ENCODE peak calls at places on chromosomes 6 and 20, in seven cellular contexts. Y is OCI-LY7, U is astrocyte of the spinal cord, A is thyroid gland, M is PC-3, X is ovary, D is tibial nerve. J is an unnamed sample.

GRCh38 chr20:2745060-2745910 is 52.7 kb downstream of the EBF4 start:
- DNase-seq in Y (no peak), U (no peak), A (no peak), M (no peak), X (no peak), D (no peak), J (peak)

GRCh38 chr6:2630362-2630761 is 120.4 kb downstream of the MYLK4 start:
- DNase-seq in Y (no peak), U (peak), A (no peak), M (peak), X (no peak), D (no peak), J (no peak)

GRCh38 chr6:47135772-47136171 is 93.6 kb upstream of the ADGRF1 start:
- DNase-seq in Y (no peak), U (peak), A (no peak), M (peak), X (no peak), D (no peak), J (no peak)

GRCh38 chr6:32393660-32394420 is 13.1 kb downstream of the BTNL2 start:
- DNase-seq in Y (no peak), U (no peak), A (peak), M (peak), X (no peak), D (no peak), J (no peak)

GRCh38 chr20:23584434-23585199 is 16.3 kb upstream of the CST9L start:
- DNase-seq in Y (no peak), U (no peak), A (no peak), M (no peak), X (no peak), D (no peak), J (no peak)

GRCh38 chr6:130517444-130517931 is 151.7 kb downstream of the TMEM200A start:
- DNase-seq in Y (peak), U (peak), A (no peak), M (peak), X (no peak), D (no peak), J (no peak)

GRCh38 chr20:37526238-37526838 is 1.3 kb downstream of the BLCAP start:
- DNase-seq in Y (peak), U (peak), A (peak), M (peak), X (no peak), D (no peak), J (no peak)

GRCh38 chr6:44041461-44042260 is 85.6 kb downstream of the MRPL14 start:
- DNase-seq in Y (no peak), U (peak), A (no peak), M (peak), X (no peak), D (no peak), J (no peak)

GRCh38 chr6:93550551-93551276 is 131.4 kb upstream of the EPHA7 start:
- DNase-seq in Y (no peak), U (peak), A (no peak), M (peak), X (no peak), D (no peak), J (no peak)

GRCh38 chr20:61434361-61434781 is 182.3 kb downstream of the CDH4 start:
- DNase-seq in Y (no peak), U (no peak), A (no peak), M (no peak), X (no peak), D (no peak), J (no peak)

GRCh38 chr20:56440346-56441007 is 27.9 kb upstream of the RTF2 start:
- DNase-seq in Y (no peak), U (peak), A (peak), M (no peak), X (no peak), D (no peak), J (no peak)

GRCh38 chr20:19936801-19937583 is 80.2 kb upstream of the NAA20 start:
- DNase-seq in Y (no peak), U (no peak), A (no peak), M (no peak), X (no peak), D (no peak), J (no peak)

GRCh38 chr6:44704240-44705150 is 317.0 kb downstream of the CDC5L start:
- DNase-seq in Y (no peak), U (no peak), A (no peak), M (no peak), X (no peak), D (no peak), J (no peak)

GRCh38 chr20:36883972-36884535 is 8.1 kb downstream of the TLDC2 start:
- DNase-seq in Y (no peak), U (no peak), A (no peak), M (no peak), X (peak), D (no peak), J (no peak)

GRCh38 chr6:1494671-1495070 is 105.3 kb downstream of the FOXF2 start:
- DNase-seq in Y (no peak), U (no peak), A (no peak), M (no peak), X (no peak), D (no peak), J (no peak)

GRCh38 chr20:13492001-13492480 is 146.7 kb downstream of the TASP1 start:
- DNase-seq in Y (no peak), U (peak), A (peak), M (peak), X (no peak), D (peak), J (no peak)

GRCh38 chr6:15504040-15504491 is 158.8 kb downstream of the DTNBP1 start:
- DNase-seq in Y (no peak), U (peak), A (peak), M (no peak), X (no peak), D (no peak), J (no peak)

GRCh38 chr6:75438186-75438880 is 55.3 kb downstream of the FILIP1 start:
- DNase-seq in Y (no peak), U (no peak), A (no peak), M (no peak), X (no peak), D (no peak), J (no peak)

GRCh38 chr20:9408422-9409300 is 105.7 kb upstream of the LAMP5 start:
- DNase-seq in Y (no peak), U (peak), A (no peak), M (peak), X (no peak), D (no peak), J (no peak)
- TF ChIP-seq CTCF in Y (peak), U (no peak), A (no peak), M (peak), X (no peak), D (no peak), J (peak)

GRCh38 chr20:42270539-42270938 is 652.4 kb upstream of the CHD6 start:
- DNase-seq in Y (no peak), U (no peak), A (no peak), M (no peak), X (no peak), D (no peak), J (no peak)

GRCh38 chr20:42272516-42272915 is 654.3 kb upstream of the CHD6 start:
- DNase-seq in Y (no peak), U (no peak), A (no peak), M (no peak), X (no peak), D (no peak), J (no peak)

DNA sequence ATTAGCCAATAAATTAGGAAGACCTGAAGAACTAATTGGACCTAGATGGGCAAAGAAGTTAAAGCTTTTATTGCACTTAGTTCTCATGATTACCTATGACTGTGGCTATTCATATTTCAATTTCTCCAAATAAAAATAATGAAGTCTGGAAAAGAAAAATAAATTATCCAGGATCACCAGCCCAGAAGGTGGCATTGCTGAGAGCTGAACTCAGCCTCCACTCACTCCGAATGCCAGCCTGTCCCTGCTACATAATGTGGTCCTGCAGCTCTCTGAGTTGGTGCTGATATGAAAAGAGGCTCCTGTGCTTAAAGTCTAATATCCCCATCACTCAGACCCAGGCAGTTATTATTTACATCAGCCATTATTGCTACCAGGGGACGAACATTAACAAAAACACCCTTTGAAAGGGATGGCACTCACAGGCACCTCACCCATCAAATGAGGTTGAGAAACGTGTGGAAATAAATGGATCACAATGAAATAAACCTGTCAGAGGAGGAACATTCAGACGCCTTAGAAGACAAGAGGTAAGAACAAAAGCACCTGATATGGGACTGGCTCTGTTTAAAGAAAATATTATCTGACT is 649.7 kb upstream of the CHD6 start:
- DNase-seq in Y (no peak), U (no peak), A (no peak), M (no peak), X (no peak), D (no peak), J (no peak)
- TF ChIP-seq CTCF in Y (no peak), U (no peak), A (no peak), M (no peak), X (no peak), D (no peak), J (no peak)

GRCh38 chr6:156953478-156954146 is 176.4 kb downstream of the ARID1B start:
- DNase-seq in Y (peak), U (peak), A (no peak), M (peak), X (no peak), D (no peak), J (no peak)
- TF ChIP-seq CTCF in Y (no peak), U (peak), A (no peak), M (peak), X (no peak), D (peak), J (peak)

GRCh38 chr6:134434019-134434949 is 116.4 kb upstream of the SGK1 start:
- DNase-seq in Y (no peak), U (no peak), A (no peak), M (no peak), X (no peak), D (no peak), J (no peak)
- TF ChIP-seq CTCF in Y (no peak), U (no peak), A (no peak), M (no peak), X (no peak), D (no peak), J (no peak)

DNA sequence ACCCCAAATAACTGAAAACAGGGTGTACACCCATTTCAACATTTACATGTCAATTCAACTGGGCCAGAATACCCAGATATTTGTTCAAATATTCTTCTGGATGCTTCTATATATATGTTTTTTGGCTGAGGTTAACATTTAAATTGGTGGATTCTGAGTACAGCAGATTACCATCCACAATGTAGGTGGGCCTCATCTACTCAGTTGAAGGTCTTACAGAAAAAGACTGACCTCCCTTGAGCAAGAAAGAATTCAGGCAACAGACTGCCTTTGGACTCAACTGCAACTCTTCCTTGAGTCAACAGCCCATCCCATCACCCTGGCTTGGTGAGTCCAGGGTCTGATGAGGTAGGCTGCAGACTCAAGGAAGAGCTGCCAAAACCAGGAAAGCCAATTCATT is 84.1 kb downstream of the ATG5 start:
- DNase-seq in Y (no peak), U (no peak), A (no peak), M (no peak), X (no peak), D (no peak), J (no peak)
- TF ChIP-seq CTCF in Y (no peak), U (no peak), A (no peak), M (no peak), X (no peak), D (no peak), J (no peak)

GRCh38 chr6:144883915-144884314 is 598.8 kb downstream of the UTRN start:
- DNase-seq in Y (no peak), U (no peak), A (no peak), M (no peak), X (no peak), D (no peak), J (no peak)

GRCh38 chr6:144885817-144886216 is 600.7 kb downstream of the UTRN start:
- DNase-seq in Y (no peak), U (no peak), A (no peak), M (no peak), X (no peak), D (no peak), J (no peak)

GRCh38 chr6:144893737-144894151 is 608.6 kb downstream of the UTRN start:
- DNase-seq in Y (no peak), U (no peak), A (no peak), M (peak), X (no peak), D (no peak), J (no peak)

GRCh38 chr6:144886682-144887081 is 601.5 kb downstream of the UTRN start:
- DNase-seq in Y (no peak), U (no peak), A (no peak), M (no peak), X (no peak), D (no peak), J (no peak)

GRCh38 chr6:144888621-144889020 is 603.5 kb downstream of the UTRN start:
- DNase-seq in Y (no peak), U (no peak), A (no peak), M (no peak), X (no peak), D (no peak), J (no peak)
- TF ChIP-seq CTCF in Y (no peak), U (no peak), A (no peak), M (no peak), X (no peak), D (no peak), J (no peak)

GRCh38 chr6:135411339-135411738 is 86.2 kb downstream of the AHI1 start:
- DNase-seq in Y (peak), U (no peak), A (no peak), M (peak), X (no peak), D (no peak), J (no peak)
- TF ChIP-seq CTCF in Y (peak), U (peak), A (no peak), M (peak), X (no peak), D (no peak), J (peak)

GRCh38 chr20:25247666-25248500 is at the start of gene PYGB:
- DNase-seq in Y (peak), U (peak), A (peak), M (peak), X (peak), D (peak), J (peak)
- TF ChIP-seq CTCF in Y (no peak), U (no peak), A (no peak), M (no peak), X (no peak), D (no peak), J (no peak)

DNA sequence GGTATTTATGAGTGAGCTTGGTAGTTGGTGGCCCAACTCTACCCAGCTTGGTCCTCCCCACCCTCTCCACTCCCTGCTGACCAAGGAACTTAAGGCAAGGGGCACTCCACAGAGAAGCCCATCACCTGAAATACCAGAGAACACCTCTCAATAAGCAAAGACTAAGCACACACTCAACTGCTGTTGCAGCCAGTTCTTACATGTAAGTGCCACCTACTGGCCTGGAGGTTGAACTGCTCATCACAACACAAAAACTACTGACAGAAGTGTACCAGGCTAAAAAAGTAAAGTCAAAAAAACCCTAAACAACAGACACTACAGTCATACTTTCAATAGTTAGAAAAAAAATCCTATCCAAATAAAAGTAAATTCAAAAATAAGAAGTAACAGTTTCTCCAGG is 146.2 kb downstream of the FAM83B start:
- DNase-seq in Y (peak), U (no peak), A (peak), M (no peak), X (no peak), D (no peak), J (no peak)
- TF ChIP-seq CTCF in Y (peak), U (peak), A (no peak), M (peak), X (no peak), D (no peak), J (peak)

J was measured in type B pancreatic cell.